ENCODE peak calls at places on chromosomes 2 and 18, in ten cellular contexts. N is RPMI7951; K is fibroblast of gingiva; G is activated T-helper 9 cell treated with anti-CD3 and anti-CD28 coated beads, Interleukin-2, amount 50 U/mL, for 16 hours; D is transverse colon; I is left ventricle myocardium superior; H is activated naive CD8-positive, alpha-beta T cell treated with anti-CD3 and anti-CD28 coated beads, Interleukin-2, amount 10 ng/mL, durations not matched to agents 7 days and 5 days; Y is NCI-H1436; M is NCI-H510A; Z is EL. Q is an unnamed sample.

GRCh38 chr2:236257575-236257974 is 6.6 kb downstream of the ASB18 start:
- DNase-seq in Y (no peak), M (no peak), Z (no peak), K (no peak), G (no peak), N (no peak), H (no peak), I (no peak), D (no peak), Q (no peak)

GRCh38 chr2:232479341-232480200 is 8.1 kb downstream of the ECEL1 start:
- DNase-seq in Z (no peak), M (no peak), G (no peak), H (no peak), K (no peak), N (no peak), I (no peak), Y (no peak), D (no peak), Q (no peak)

GRCh38 chr2:9693138-9693520 is 62.3 kb upstream of the YWHAQ start:
- DNase-seq in I (peak; percentile 63), N (peak; percentile 98), M (no peak), K (peak; percentile 84), H (no peak), D (no peak), G (no peak), Z (peak; percentile 72), Y (no peak), Q (no peak)

GRCh38 chr2:209472871-209473270 is 49.0 kb downstream of the MAP2 start:
- DNase-seq in I (no peak), D (no peak), N (peak; percentile 28), H (no peak), M (no peak), K (peak; percentile 66), G (no peak), Y (no peak), Z (peak; percentile 45), Q (no peak)

GRCh38 chr2:112881217-112882000 is 29.6 kb upstream of the IL37 start:
- DNase-seq in D (no peak), G (no peak), I (no peak), Z (peak; percentile 93), N (peak; percentile 99), H (no peak), K (no peak), M (no peak), Y (no peak), Q (no peak)

GRCh38 chr2:180776924-180777323 is 203.5 kb upstream of the UBE2E3 start:
- DNase-seq in I (no peak), Z (peak; percentile 51), M (no peak), G (no peak), Y (no peak), N (peak; percentile 7), D (no peak), H (no peak), K (no peak), Q (no peak)

GRCh38 chr18:48493856-48494255 is 45.0 kb upstream of the CTIF start:
- DNase-seq in M (no peak), H (no peak), Y (no peak), G (no peak), N (no peak), I (no peak), Z (no peak), K (no peak), D (no peak), Q (no peak)

GRCh38 chr18:53864758-53865157 is 359.7 kb downstream of the MBD2 start:
- DNase-seq in D (no peak), Y (no peak), I (no peak), K (no peak), M (no peak), N (no peak), H (no peak), G (no peak), Z (no peak), Q (no peak)

GRCh38 chr2:71944183-71944550 is 203.5 kb downstream of the CYP26B1 start:
- DNase-seq in I (no peak), M (no peak), N (no peak), Y (no peak), H (no peak), Z (no peak), G (no peak), K (no peak), D (no peak), Q (no peak)

GRCh38 chr2:3399829-3400228 is 20.3 kb downstream of the TRAPPC12 start:
- DNase-seq in Z (no peak), M (no peak), D (no peak), Y (no peak), I (peak; percentile 83), G (no peak), H (no peak), K (no peak), N (no peak), Q (no peak)

GRCh38 chr18:76821356-76821874 is 942 bp upstream of the ZNF236 start:
- DNase-seq in K (no peak), M (peak; percentile 11), N (no peak), I (no peak), H (no peak), Z (no peak), G (no peak), D (no peak), Y (no peak), Q (no peak)

GRCh38 chr2:17227856-17228255 is 290.4 kb downstream of the RAD51AP2 start:
- DNase-seq in M (no peak), G (no peak), Y (no peak), H (no peak), K (no peak), N (no peak), I (no peak), Z (no peak), D (no peak), Q (no peak)

GRCh38 chr2:195559431-195559914 is 97.6 kb upstream of the SLC39A10 start:
- DNase-seq in N (peak; percentile 97), K (peak; percentile 45), D (peak; percentile 62), H (peak; percentile 55), M (no peak), G (peak; percentile 60), I (no peak), Z (peak; percentile 77), Y (no peak), Q (peak; percentile 81)

GRCh38 chr2:6922201-6922656 is 5.0 kb downstream of the RNF144A start:
- DNase-seq in Z (no peak), K (no peak), H (no peak), N (no peak), I (no peak), Y (no peak), G (no peak), D (no peak), M (no peak), Q (no peak)

GRCh38 chr18:40984856-40985255 is 970.2 kb upstream of the PIK3C3 start:
- DNase-seq in I (no peak), Y (no peak), K (no peak), M (no peak), D (no peak), G (no peak), H (no peak), Z (no peak), N (no peak), Q (no peak)

Q was measured in T follicular helper cell.